ENCODE peak calls at places on chromosomes 7 and 10, in seven cellular contexts. W, T, V, O, X, D and I are unnamed samples.

GRCh38 chr10:122441961-122442360 is 12.5 kb upstream of the ARMS2 start:
- DNase-seq in W (no peak), T (peak; percentile 20), V (peak; percentile 77), O (no peak), X (no peak), D (no peak), I (no peak)

GRCh38 chr10:70812814-70813213 is 2.9 kb upstream of the SGPL1 start:
- DNase-seq in W (no peak), T (no peak), V (no peak), O (no peak), X (no peak), D (no peak), I (no peak)

GRCh38 chr10:108049668-108050067 is 885.2 kb upstream of the SORCS1 start:
- DNase-seq in W (no peak), T (no peak), V (no peak), O (no peak), X (no peak), D (no peak), I (no peak)

GRCh38 chr10:50325449-50326188 is 74.3 kb upstream of the ASAH2 start:
- DNase-seq in W (no peak), T (no peak), V (peak; percentile 98), O (no peak), X (no peak), D (no peak), I (peak; percentile 27)

GRCh38 chr7:123273185-123273584 is 73.4 kb upstream of the SLC13A1 start:
- DNase-seq in W (no peak), T (no peak), V (no peak), O (no peak), X (no peak), D (no peak), I (no peak)

GRCh38 chr10:117646718-117647117 is 104.2 kb downstream of the EMX2 start:
- DNase-seq in W (no peak), T (no peak), V (no peak), O (no peak), X (no peak), D (no peak), I (no peak)

GRCh38 chr10:16644146-16644545 is 122.5 kb upstream of the C1QL3 start:
- DNase-seq in W (no peak), T (no peak), V (peak; percentile 69), O (no peak), X (no peak), D (no peak), I (no peak)

GRCh38 chr7:15504376-15504775 is 57.4 kb downstream of the AGMO start:
- DNase-seq in W (no peak), T (no peak), V (no peak), O (no peak), X (no peak), D (no peak), I (no peak)

GRCh38 chr10:70695241-70696030 is 23.1 kb downstream of the ADAMTS14 start:
- DNase-seq in W (no peak), T (no peak), V (no peak), O (no peak), X (no peak), D (no peak), I (no peak)

GRCh38 chr10:79161557-79161956 is 92.8 kb downstream of the ZMIZ1 start:
- DNase-seq in W (no peak), T (no peak), V (no peak), O (no peak), X (no peak), D (no peak), I (no peak)

GRCh38 chr10:96369890-96370574 is 11.2 kb upstream of the OPALIN start:
- DNase-seq in W (no peak), T (no peak), V (no peak), O (no peak), X (no peak), D (no peak), I (no peak)

GRCh38 chr7:140051822-140052221 is 10.9 kb downstream of the PARP12 start:
- DNase-seq in W (no peak), T (no peak), V (no peak), O (no peak), X (no peak), D (no peak), I (no peak)

GRCh38 chr10:113880236-113880635 is 25.8 kb downstream of the NHLRC2 start:
- DNase-seq in W (no peak), T (no peak), V (peak; percentile 55), O (no peak), X (no peak), D (no peak), I (no peak)